ENCODE peak calls at places on chromosome X, in ten cellular contexts. B is CD4-positive, alpha-beta T cell; W is small intestine; R is IMR-90; E is pancreas; P is astrocyte; Q is RWPE1; L is lower lobe of right lung; S is endodermal cell; K is naive thymus-derived CD4-positive, alpha-beta T cell. M is an unnamed sample.

GRCh38 chrX:152937236-152937635 is 39.4 kb downstream of the ZNF185 start:
- DNase-seq in B (no peak), W (no peak), R (no peak), E (no peak), P (no peak), Q (no peak), L (no peak), S (no peak), K (no peak), M (no peak)

GRCh38 chrX:69988955-69989394 is 60.8 kb downstream of the AWAT2 start:
- DNase-seq in B (no peak), W (no peak), R (no peak), E (no peak), P (no peak), Q (peak), L (no peak), S (no peak), K (no peak), M (peak)

GRCh38 chrX:98357146-98357545 is 1473.4 kb downstream of the RPA4 start:
- DNase-seq in B (no peak), W (no peak), R (no peak), E (no peak), P (no peak), Q (no peak), L (no peak), S (no peak), K (no peak), M (no peak)

GRCh38 chrX:108349210-108349609 is 89.0 kb downstream of the COL4A6 start:
- DNase-seq in B (no peak), W (no peak), R (no peak), E (no peak), P (no peak), Q (no peak), L (no peak), S (no peak), K (no peak), M (no peak)

GRCh38 chrX:74242050-74242449 is 61.9 kb upstream of the ZCCHC13 start:
- DNase-seq in B (no peak), W (peak), R (peak), E (no peak), P (peak), Q (no peak), L (no peak), S (no peak), K (no peak), M (no peak)

GRCh38 chrX:124086411-124086810 is 124.9 kb downstream of the STAG2 start:
- DNase-seq in B (no peak), W (no peak), R (no peak), E (no peak), P (no peak), Q (no peak), L (no peak), S (no peak), K (peak), M (peak)

GRCh38 chrX:48919947-48920712 is 1.3 kb upstream of the PIM2 start:
- DNase-seq in B (no peak), W (no peak), R (no peak), E (no peak), P (no peak), Q (no peak), L (no peak), S (peak), K (peak), M (peak)

GRCh38 chrX:18871970-18872369 is 111.9 kb downstream of the PHKA2 start:
- DNase-seq in B (no peak), W (no peak), R (no peak), E (no peak), P (no peak), Q (no peak), L (no peak), S (no peak), K (no peak), M (no peak)

GRCh38 chrX:52213276-52213675 is 28.6 kb downstream of the MAGED4 start:
- DNase-seq in B (no peak), W (no peak), R (no peak), E (no peak), P (no peak), Q (no peak), L (no peak), S (no peak), K (no peak), M (no peak)

GRCh38 chrX:103329991-103330390 is at the start of gene TCEAL7:
- DNase-seq in B (no peak), W (no peak), R (peak), E (no peak), P (peak), Q (no peak), L (no peak), S (no peak), K (no peak), M (no peak)

GRCh38 chrX:22629105-22629725 is 356.5 kb downstream of the CBLL2 start:
- DNase-seq in B (no peak), W (no peak), R (peak), E (no peak), P (peak), Q (peak), L (no peak), S (no peak), K (no peak), M (no peak)

GRCh38 chrX:20515841-20516461 is 249.2 kb upstream of the RPS6KA3 start:
- DNase-seq in B (no peak), W (peak), R (peak), E (no peak), P (peak), Q (peak), L (no peak), S (no peak), K (no peak), M (no peak)

GRCh38 chrX:17164936-17165335 is 210.1 kb upstream of the NHS start:
- DNase-seq in B (no peak), W (no peak), R (no peak), E (no peak), P (peak), Q (no peak), L (no peak), S (no peak), K (no peak), M (no peak)

GRCh38 chrX:79081895-79082512 is 62.5 kb upstream of the GPR174 start:
- DNase-seq in B (no peak), W (peak), R (peak), E (no peak), P (no peak), Q (peak), L (no peak), S (no peak), K (peak), M (peak)

GRCh38 chrX:39162322-39162721 is 361.1 kb downstream of the MID1IP1 start:
- DNase-seq in B (peak), W (peak), R (no peak), E (no peak), P (no peak), Q (no peak), L (peak), S (peak), K (peak), M (peak)

GRCh38 chrX:147476008-147476407 is 435.7 kb upstream of the FMR1 start:
- DNase-seq in B (no peak), W (no peak), R (no peak), E (peak), P (no peak), Q (peak), L (no peak), S (peak), K (no peak), M (no peak)

GRCh38 chrX:102067966-102068723 is 57.3 kb upstream of the TCEAL2 start:
- DNase-seq in B (peak), W (no peak), R (peak), E (peak), P (no peak), Q (no peak), L (no peak), S (peak), K (peak), M (peak)

GRCh38 chrX:6708041-6708440 is 173.1 kb upstream of the VCX3A start:
- DNase-seq in B (no peak), W (no peak), R (no peak), E (no peak), P (no peak), Q (no peak), L (no peak), S (no peak), K (no peak), M (no peak)

GRCh38 chrX:37462346-37462745 is 109.1 kb upstream of the LANCL3 start:
- DNase-seq in B (no peak), W (no peak), R (no peak), E (no peak), P (no peak), Q (no peak), L (no peak), S (no peak), K (no peak), M (no peak)

GRCh38 chrX:72609313-72609712 is 36.7 kb upstream of the HDAC8 start:
- DNase-seq in B (no peak), W (peak), R (peak), E (no peak), P (no peak), Q (peak), L (no peak), S (no peak), K (no peak), M (no peak)

GRCh38 chrX:130082244-130083106 is 27.8 kb downstream of the ELF4 start:
- DNase-seq in B (peak), W (peak), R (no peak), E (no peak), P (no peak), Q (no peak), L (peak), S (no peak), K (peak), M (peak)

GRCh38 chrX:155246748-155247147 is 17.5 kb downstream of the RAB39B start:
- DNase-seq in B (no peak), W (no peak), R (peak), E (no peak), P (no peak), Q (no peak), L (no peak), S (no peak), K (no peak), M (no peak)

GRCh38 chrX:101759000-101759399 is 99.3 kb upstream of the ARMCX2 start:
- DNase-seq in B (no peak), W (peak), R (peak), E (no peak), P (peak), Q (peak), L (no peak), S (peak), K (peak), M (peak)

GRCh38 chrX:110136136-110136535 is 133.2 kb downstream of the TMEM164 start:
- DNase-seq in B (no peak), W (no peak), R (no peak), E (no peak), P (peak), Q (no peak), L (no peak), S (no peak), K (no peak), M (no peak)

GRCh38 chrX:84046403-84046984 is 141.5 kb downstream of the RPS6KA6 start:
- DNase-seq in B (no peak), W (peak), R (peak), E (peak), P (no peak), Q (peak), L (no peak), S (peak), K (no peak), M (no peak)

GRCh38 chrX:69493193-69493592 is 10.9 kb upstream of the NALF2 start:
- DNase-seq in B (no peak), W (peak), R (no peak), E (peak), P (no peak), Q (peak), L (no peak), S (peak), K (peak), M (peak)

GRCh38 chrX:155876704-155877103 is 4.4 kb upstream of the VAMP7 start:
- DNase-seq in B (no peak), W (no peak), R (no peak), E (no peak), P (no peak), Q (no peak), L (no peak), S (no peak), K (no peak), M (no peak)

GRCh38 chrX:353566-354535 is 32.9 kb downstream of the PPP2R3B start:
- DNase-seq in B (no peak), W (no peak), R (no peak), E (no peak), P (no peak), Q (no peak), L (peak), S (no peak), K (no peak), M (no peak)
- H3K27ac ChIP-seq in B (no peak), W (no peak), R (no peak), E (no peak), P (no peak), Q (no peak), L (no peak), S (no peak), K (no peak), M (no peak)

DNA sequence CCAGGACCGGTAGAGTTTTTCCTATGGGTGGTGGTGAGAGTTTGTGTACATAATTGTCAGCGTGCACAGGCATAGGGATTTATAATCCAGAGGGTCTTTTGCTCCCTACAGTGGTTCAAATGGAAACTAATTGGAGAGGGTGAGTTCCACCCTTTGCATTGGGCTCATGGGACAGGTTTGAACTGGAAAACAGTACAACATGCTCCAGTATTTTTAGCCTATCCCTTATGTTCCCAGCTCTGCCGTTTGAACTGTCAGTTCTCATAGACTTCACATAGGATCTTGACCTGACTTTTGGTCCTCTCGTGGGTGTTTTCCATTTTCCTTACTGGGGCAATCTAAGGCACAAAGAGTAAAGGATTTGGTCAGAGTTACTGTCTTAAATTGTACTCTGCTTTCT is 31.8 kb downstream of the FHL1 start:
- DNase-seq in B (no peak), W (no peak), R (no peak), E (no peak), P (no peak), Q (no peak), L (no peak), S (no peak), K (no peak), M (no peak)
- H3K27ac ChIP-seq in B (no peak), W (peak), R (no peak), E (no peak), P (no peak), Q (no peak), L (no peak), S (no peak), K (no peak), M (no peak)

GRCh38 chrX:54042609-54043010 is 1.7 kb downstream of the PHF8 start:
- DNase-seq in B (peak), W (peak), R (peak), E (peak), P (peak), Q (peak), L (peak), S (peak), K (peak), M (peak)
- H3K27ac ChIP-seq in B (peak), W (no peak), R (peak), E (peak), P (no peak), Q (peak), L (no peak), S (no peak), K (peak), M (peak)

DNA sequence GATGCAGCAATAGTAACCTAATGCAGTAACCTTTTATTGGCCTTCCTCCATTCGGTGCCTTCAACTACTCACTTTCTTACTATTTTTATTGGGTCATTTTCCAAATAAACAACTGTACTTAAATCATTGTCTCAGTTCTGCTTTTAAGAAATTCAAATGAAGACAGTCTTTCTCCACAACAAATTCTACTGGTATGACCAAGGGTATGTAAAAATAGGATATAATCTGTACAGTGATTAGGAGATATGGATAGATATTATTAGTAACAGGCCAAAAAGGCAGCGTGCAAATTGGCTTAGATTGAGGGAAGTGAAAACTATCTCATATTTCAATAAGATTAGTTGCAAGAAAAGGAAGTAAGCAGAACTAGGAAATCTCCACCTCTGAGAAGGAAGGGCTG is 177.4 kb upstream of the PPP1R2C start:
- DNase-seq in B (no peak), W (no peak), R (no peak), E (no peak), P (no peak), Q (no peak), L (no peak), S (no peak), K (no peak), M (no peak)
- H3K27ac ChIP-seq in B (no peak), W (no peak), R (no peak), E (no peak), P (no peak), Q (no peak), L (no peak), S (no peak), K (no peak), M (no peak)

DNA sequence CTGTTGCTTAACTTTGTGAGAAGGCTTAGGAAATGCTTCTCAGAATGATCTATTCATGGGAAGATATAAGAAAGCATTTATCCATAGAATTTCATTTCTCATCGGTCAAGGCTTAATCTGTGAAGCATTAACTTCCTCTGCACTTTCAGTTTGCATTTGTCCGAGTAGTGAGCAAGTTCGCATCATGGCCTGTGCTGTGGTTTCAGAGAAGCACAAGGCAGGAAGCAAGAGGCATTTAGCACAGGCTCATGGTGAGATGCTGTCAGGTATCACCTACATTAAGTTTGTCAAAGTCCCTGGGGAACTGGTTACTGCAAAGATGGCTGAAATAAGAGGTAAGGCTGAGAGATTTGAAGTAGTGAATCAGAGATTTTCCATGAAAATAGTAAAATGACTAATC is 244.9 kb downstream of the NAP1L3 start:
- DNase-seq in B (no peak), W (no peak), R (no peak), E (no peak), P (no peak), Q (no peak), L (no peak), S (no peak), K (no peak), M (no peak)
- H3K27ac ChIP-seq in B (no peak), W (no peak), R (no peak), E (no peak), P (no peak), Q (no peak), L (no peak), S (no peak), K (no peak), M (no peak)

GRCh38 chrX:646228-646495 is 15.6 kb downstream of the SHOX start:
- DNase-seq in B (no peak), W (no peak), R (no peak), E (no peak), P (no peak), Q (no peak), L (no peak), S (peak), K (no peak), M (no peak)

GRCh38 chrX:644304-645023 is 13.9 kb downstream of the SHOX start:
- DNase-seq in B (no peak), W (peak), R (no peak), E (no peak), P (no peak), Q (no peak), L (no peak), S (peak), K (no peak), M (no peak)

GRCh38 chrX:643911-644303 is 13.3 kb downstream of the SHOX start:
- DNase-seq in B (no peak), W (no peak), R (no peak), E (no peak), P (no peak), Q (no peak), L (no peak), S (no peak), K (no peak), M (no peak)

GRCh38 chrX:646796-647195 is 16.2 kb downstream of the SHOX start:
- DNase-seq in B (no peak), W (no peak), R (no peak), E (no peak), P (no peak), Q (no peak), L (no peak), S (no peak), K (no peak), M (no peak)

GRCh38 chrX:645024-645376 is 14.4 kb downstream of the SHOX start:
- DNase-seq in B (no peak), W (peak), R (no peak), E (no peak), P (no peak), Q (no peak), L (no peak), S (peak), K (no peak), M (no peak)
- H3K27ac ChIP-seq in B (no peak), W (no peak), R (no peak), E (no peak), P (no peak), Q (no peak), L (no peak), S (no peak), K (no peak), M (no peak)

GRCh38 chrX:40651620-40652223 is 4.4 kb upstream of the CXorf38 start:
- DNase-seq in B (peak), W (peak), R (peak), E (peak), P (peak), Q (peak), L (peak), S (peak), K (peak), M (peak)

GRCh38 chrX:40647307-40648197 is at the start of gene CXorf38:
- DNase-seq in B (peak), W (peak), R (peak), E (peak), P (peak), Q (peak), L (peak), S (peak), K (peak), M (peak)

GRCh38 chrX:40644821-40645358 is 2.5 kb downstream of the CXorf38 start:
- DNase-seq in B (no peak), W (peak), R (peak), E (peak), P (peak), Q (peak), L (peak), S (no peak), K (peak), M (peak)

GRCh38 chrX:40644175-40644574 is 3.2 kb downstream of the CXorf38 start:
- DNase-seq in B (no peak), W (peak), R (peak), E (no peak), P (no peak), Q (no peak), L (no peak), S (no peak), K (no peak), M (no peak)

DNA sequence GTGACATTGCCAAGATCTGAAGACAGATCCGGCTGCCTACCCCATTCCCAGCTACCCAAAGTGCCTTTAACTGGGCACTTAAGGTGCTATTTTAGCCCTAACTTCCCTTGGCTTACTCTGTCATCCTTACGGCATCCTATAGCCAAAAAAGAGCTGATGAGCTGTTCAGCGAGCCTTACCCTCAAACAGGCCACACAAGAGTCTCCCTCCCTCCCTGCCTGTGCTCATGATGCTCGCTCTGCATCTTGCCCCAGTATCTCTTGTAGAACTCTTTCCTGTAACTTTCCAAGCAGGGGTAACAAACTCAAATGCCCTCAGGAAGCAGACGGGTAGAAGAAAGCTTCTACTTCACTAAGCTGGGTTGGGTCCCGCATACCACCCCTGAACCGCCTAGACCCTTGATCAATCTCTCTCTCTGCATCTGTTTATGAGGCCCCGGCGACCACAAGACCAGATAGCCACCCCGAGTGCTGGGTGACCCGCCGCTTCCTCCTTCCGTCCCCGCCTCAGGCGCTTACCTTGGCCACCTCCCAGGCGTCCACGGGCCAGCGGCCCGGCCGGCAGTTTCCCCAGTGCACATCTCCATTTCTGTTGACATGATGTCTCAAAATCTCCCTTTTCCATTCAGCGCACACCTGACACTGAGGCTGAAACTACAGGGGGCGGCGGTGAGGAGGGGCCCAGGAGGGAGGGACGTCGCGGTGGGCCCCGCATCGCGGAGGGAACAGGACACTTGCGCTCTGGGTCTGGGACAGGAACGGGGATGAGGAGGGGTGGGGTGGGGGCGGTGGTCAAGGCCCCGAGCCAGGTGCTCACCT is 663 bp downstream of the CXorf38 start:
- DNase-seq in B (no peak), W (peak), R (peak), E (peak), P (no peak), Q (peak), L (peak), S (no peak), K (no peak), M (peak)
- H3K27ac ChIP-seq in B (peak), W (peak), R (peak), E (peak), P (peak), Q (peak), L (peak), S (no peak), K (peak), M (peak)

M was measured in CD4-positive, alpha-beta memory T cell.